ENCODE peak calls at places on chromosomes 5 and 9, in four cellular contexts. Y is fibroblast of pulmonary artery, C is foreskin fibroblast, V is cardiac muscle cell. S is an unnamed sample.

GRCh38 chr9:99465231-99465891 is 243.3 kb downstream of the SEC61B start:
- DNase-seq in Y (no peak), C (no peak), V (no peak), S (no peak)

GRCh38 chr5:126755593-126755992 is 21.3 kb upstream of the LMNB1 start:
- DNase-seq in Y (no peak), C (no peak), V (no peak), S (no peak)

GRCh38 chr5:32583582-32584232 is 1.6 kb upstream of the SUB1 start:
- DNase-seq in Y (no peak), C (no peak), V (no peak), S (no peak)

GRCh38 chr9:121627432-121627831 is 24.0 kb upstream of the DAB2IP start:
- DNase-seq in Y (no peak), C (no peak), V (no peak), S (no peak)

GRCh38 chr9:112925058-112925641 is 34.5 kb upstream of the SLC46A2 start:
- DNase-seq in Y (peak; percentile 47), C (peak; percentile 65), V (peak; percentile 51), S (peak; percentile 13)

GRCh38 chr5:159448-160172 is 31.7 kb upstream of the LRRC14B start:
- DNase-seq in Y (peak; percentile 24), C (peak; percentile 58), V (no peak), S (peak; percentile 92)

GRCh38 chr5:149060325-149060724 is 2.5 kb downstream of the SH3TC2 start:
- DNase-seq in Y (peak; percentile 70), C (peak; percentile 80), V (peak; percentile 80), S (peak; percentile 26)

GRCh38 chr5:119426059-119426458 is 26.2 kb upstream of the HSD17B4 start:
- DNase-seq in Y (no peak), C (no peak), V (no peak), S (no peak)

GRCh38 chr9:79581388-79581787 is 9.6 kb downstream of the TLE4 start:
- DNase-seq in Y (peak; percentile 67), C (peak; percentile 63), V (no peak), S (peak; percentile 54)

GRCh38 chr5:170408189-170408588 is 19.0 kb upstream of the KCNMB1 start:
- DNase-seq in Y (no peak), C (no peak), V (no peak), S (no peak)

GRCh38 chr9:112271466-112272098 is 61.8 kb downstream of the PTBP3 start:
- DNase-seq in Y (no peak), C (no peak), V (no peak), S (peak; percentile 20)

GRCh38 chr5:71924980-71925379 is 182.3 kb upstream of the MAP1B start:
- DNase-seq in Y (peak; percentile 72), C (peak; percentile 57), V (no peak), S (peak; percentile 66)

GRCh38 chr5:134738963-134739661 is 764 bp downstream of the CAMLG start:
- DNase-seq in Y (peak; percentile 47), C (peak; percentile 60), V (peak; percentile 35), S (peak; percentile 37)

GRCh38 chr5:145661737-145662530 is 173.2 kb downstream of the PRELID2 start:
- DNase-seq in Y (no peak), C (peak; percentile 22), V (no peak), S (no peak)

GRCh38 chr5:141771562-141771961 is 89.5 kb upstream of the ARAP3 start:
- DNase-seq in Y (no peak), C (no peak), V (no peak), S (no peak)

GRCh38 chr9:129665008-129665771 is at the start of gene PRRX2:
- DNase-seq in Y (no peak), C (peak; percentile 85), V (peak; percentile 60), S (peak; percentile 19)

GRCh38 chr5:73387630-73388370 is 60.8 kb downstream of the FOXD1 start:
- DNase-seq in Y (no peak), C (no peak), V (peak; percentile 25), S (peak; percentile 52)

GRCh38 chr5:75611324-75612210 is at the start of gene ANKDD1B:
- DNase-seq in Y (peak; percentile 57), C (peak; percentile 69), V (peak; percentile 28), S (peak; percentile 44)

GRCh38 chr5:169667896-169668674 is 31.0 kb downstream of the DOCK2 start:
- DNase-seq in Y (no peak), C (peak; percentile 31), V (no peak), S (peak; percentile 34)

GRCh38 chr9:78812665-78813064 is 515.7 kb downstream of the PSAT1 start:
- DNase-seq in Y (no peak), C (no peak), V (no peak), S (no peak)

GRCh38 chr5:176774216-176775171 is 35.9 kb upstream of the UNC5A start:
- DNase-seq in Y (no peak), C (no peak), V (no peak), S (no peak)

GRCh38 chr5:9468070-9468388 is 77.8 kb downstream of the SEMA5A start:
- DNase-seq in Y (peak; percentile 81), C (peak; percentile 96), V (no peak), S (peak; percentile 97)

GRCh38 chr9:104412238-104412637 is 91.8 kb upstream of the OR13F1 start:
- DNase-seq in Y (no peak), C (no peak), V (no peak), S (peak; percentile 12)

GRCh38 chr9:91246842-91247241 is 114.9 kb downstream of the AUH start:
- DNase-seq in Y (peak; percentile 34), C (peak; percentile 40), V (peak; percentile 8), S (no peak)

GRCh38 chr9:88738708-88739107 is 203.7 kb downstream of the NXNL2 start:
- DNase-seq in Y (peak; percentile 34), C (peak; percentile 74), V (no peak), S (no peak)

GRCh38 chr9:2613730-2614271 is 7.8 kb upstream of the VLDLR start:
- DNase-seq in Y (no peak), C (no peak), V (no peak), S (no peak)

GRCh38 chr9:5459289-5459829 is 9.0 kb downstream of the CD274 start:
- DNase-seq in Y (peak; percentile 44), C (peak; percentile 15), V (no peak), S (no peak)

GRCh38 chr5:14171621-14172020 is 28.5 kb downstream of the TRIO start:
- DNase-seq in Y (peak; percentile 79), C (peak; percentile 55), V (no peak), S (no peak)

GRCh38 chr5:14171091-14171490 is 27.9 kb downstream of the TRIO start:
- DNase-seq in Y (no peak), C (no peak), V (no peak), S (no peak)

GRCh38 chr5:14174235-14174636 is 31.1 kb downstream of the TRIO start:
- DNase-seq in Y (no peak), C (no peak), V (peak; percentile 42), S (no peak)

GRCh38 chr5:14172149-14172795 is 29.1 kb downstream of the TRIO start:
- DNase-seq in Y (no peak), C (no peak), V (no peak), S (no peak)

DNA sequence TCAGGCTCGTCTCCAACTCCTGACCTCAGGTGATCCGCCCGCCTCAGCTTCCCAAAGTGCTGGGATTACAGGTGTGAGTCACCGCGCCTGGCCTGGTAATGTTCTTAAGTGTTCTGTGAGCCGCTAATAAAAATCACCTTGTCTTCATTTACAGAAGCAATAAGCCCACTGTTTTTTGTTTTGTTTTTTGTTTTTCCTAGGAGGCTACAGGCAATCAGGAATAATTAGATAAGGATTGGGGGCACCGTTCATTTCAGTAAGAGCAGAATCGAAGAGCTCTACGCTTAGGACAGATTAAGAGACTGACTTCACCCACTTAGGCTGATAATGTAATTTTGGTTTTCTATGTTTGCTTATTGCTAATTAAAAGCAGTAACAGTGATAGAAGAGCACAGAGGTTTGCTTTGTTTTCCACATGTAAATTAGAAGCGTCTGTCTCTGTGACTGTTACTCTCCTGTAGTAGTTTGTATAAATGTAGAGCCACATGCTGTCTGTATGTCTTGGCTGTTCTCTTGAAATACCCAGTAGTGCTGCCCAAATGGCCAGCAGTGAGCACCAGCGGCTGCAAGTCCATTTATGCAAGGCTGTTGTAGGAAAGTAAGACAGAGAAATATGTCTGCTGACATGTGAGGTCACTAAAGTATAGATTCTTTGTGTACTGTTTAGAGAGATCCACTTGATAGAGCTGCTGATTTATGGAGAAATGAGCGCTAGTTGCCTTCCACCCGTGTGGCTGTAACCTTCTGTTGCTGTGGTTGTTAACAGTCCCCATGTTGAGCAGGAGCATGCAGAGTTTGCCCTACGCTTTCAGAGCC is 30.5 kb downstream of the TRIO start:
- DNase-seq in Y (no peak), C (peak; percentile 61), V (no peak), S (peak; percentile 56)
- TF ChIP-seq CTCF in Y (no peak), C (no peak), V (no peak), S (no peak)

GRCh38 chr5:116574682-116575634 is at the start of gene SEMA6A:
- DNase-seq in Y (peak; percentile 92), C (peak; percentile 96), V (peak; percentile 95), S (peak; percentile 90)

GRCh38 chr5:116573279-116573616 is 1.4 kb downstream of the SEMA6A start:
- DNase-seq in Y (peak; percentile 9), C (peak; percentile 38), V (peak; percentile 62), S (no peak)

GRCh38 chr5:116573617-116574431 is 799 bp downstream of the SEMA6A start:
- DNase-seq in Y (peak; percentile 22), C (peak; percentile 55), V (peak; percentile 48), S (peak; percentile 35)

GRCh38 chr5:116571568-116572321 is 2.9 kb downstream of the SEMA6A start:
- DNase-seq in Y (no peak), C (no peak), V (peak; percentile 28), S (peak; percentile 7)

DNA sequence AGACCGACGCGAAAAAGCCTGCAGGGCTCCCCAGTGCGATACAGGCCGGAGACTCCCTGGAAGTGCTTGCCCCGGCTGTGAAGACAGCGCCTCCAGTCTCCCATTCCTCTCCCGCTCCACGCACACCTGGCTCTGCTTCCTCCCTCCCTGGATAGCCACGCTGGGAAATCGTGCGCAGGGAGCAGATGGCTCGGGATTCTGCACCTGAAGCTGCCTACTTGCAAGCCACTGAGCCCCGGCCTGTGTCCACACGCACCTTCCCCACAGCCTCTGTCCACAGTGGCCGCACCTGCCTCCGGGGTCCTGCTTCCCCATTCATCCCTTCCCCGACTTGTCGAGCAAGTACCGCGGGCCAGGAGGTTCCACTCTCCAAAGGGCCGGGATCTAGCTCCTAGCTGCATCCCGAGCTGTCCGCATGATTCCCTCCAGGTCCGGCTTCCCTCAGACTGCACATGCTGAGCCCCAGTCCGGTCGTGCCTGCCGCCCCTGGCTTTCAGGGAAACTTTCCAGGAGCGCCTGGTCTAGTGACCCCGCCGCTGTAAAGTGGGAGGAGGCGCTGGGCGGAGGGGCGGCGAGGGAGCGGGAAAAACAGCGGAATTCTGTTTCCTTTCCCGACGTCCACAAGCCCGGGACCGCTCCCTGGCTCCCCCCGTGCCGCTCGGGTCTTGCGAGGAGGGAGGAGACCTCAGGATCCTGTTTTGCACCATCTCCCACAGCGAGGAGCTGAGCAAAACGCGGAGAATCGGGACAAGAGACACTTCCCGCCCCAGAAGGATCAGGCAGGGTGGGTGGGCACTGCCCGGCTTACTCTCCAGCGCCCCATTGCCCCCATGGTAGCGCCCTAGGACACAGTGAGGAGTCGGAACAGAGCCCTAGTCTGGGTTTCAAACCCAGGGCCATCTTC is 2.0 kb downstream of the SEMA6A start:
- DNase-seq in Y (peak; percentile 16), C (peak; percentile 30), V (peak; percentile 77), S (peak; percentile 17)
- H3K4me3 ChIP-seq in Y (peak overlapping the region; percentile 64), C (peak overlapping the region; percentile 1), V (peak overlapping the region; percentile 74), S (peak overlapping the region; percentile 57)

DNA sequence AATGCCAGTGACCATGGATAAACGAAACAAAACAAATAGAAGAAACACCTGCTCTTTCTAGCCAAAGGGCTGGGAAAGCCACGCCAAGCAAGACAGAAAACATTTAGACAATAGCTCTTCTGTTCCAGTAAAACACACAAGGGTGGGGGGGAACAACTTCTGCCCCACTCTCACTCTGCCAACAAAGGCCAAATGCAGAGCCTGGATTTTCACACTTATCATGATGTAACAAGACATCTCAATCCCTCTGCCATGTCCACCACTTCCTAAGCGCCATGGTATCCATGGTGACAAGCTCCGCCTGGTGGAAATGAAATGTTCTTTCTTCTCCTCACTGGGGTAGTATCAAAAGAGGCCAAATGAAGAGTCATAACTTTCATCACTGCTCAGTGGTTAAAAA is 60.6 kb downstream of the DRD1 start:
- DNase-seq in Y (no peak), C (no peak), V (no peak), S (peak; percentile 73)
- TF ChIP-seq CTCF in Y (no peak), C (no peak), V (no peak), S (peak; percentile 15)

GRCh38 chr5:159050408-159051091 is 49.2 kb downstream of the EBF1 start:
- DNase-seq in Y (peak; percentile 43), C (peak; percentile 84), V (no peak), S (peak; percentile 59)
- H3K4me3 ChIP-seq in Y (no peak overlapping the region), C (no peak overlapping the region), V (no peak overlapping the region), S (no peak overlapping the region)